ENCODE peak calls at places on chromosome 13, in four cellular contexts. One of them, this sample, is unnamed.
A peak's percentile ranks its signal among the peaks of the same experiment; 100 is the strongest.

GRCh38 chr13:84279166-84279565 is 396.9 kb upstream of the SLITRK1 start:
- DNase-seq in ovary: no peak
- DNase-seq in right lobe of liver: no peak
- DNase-seq in tibial nerve: no peak
- DNase-seq in this sample: no peak

GRCh38 chr13:42140494-42140893 is 92.0 kb downstream of the DGKH start:
- DNase-seq in ovary: no peak
- DNase-seq in right lobe of liver: no peak
- DNase-seq in tibial nerve: no peak
- DNase-seq in this sample: no peak

GRCh38 chr13:28128926-28129325 is 9.4 kb upstream of the PAN3 start:
- DNase-seq in ovary: no peak
- DNase-seq in right lobe of liver: no peak
- DNase-seq in tibial nerve: no peak
- DNase-seq in this sample: no peak

GRCh38 chr13:77002590-77003190 is 10.8 kb downstream of the CLN5 start:
- DNase-seq in ovary: no peak
- DNase-seq in right lobe of liver: no peak
- DNase-seq in tibial nerve: no peak
- DNase-seq in this sample: no peak

GRCh38 chr13:109738298-109738746 is 48.1 kb downstream of the IRS2 start:
- DNase-seq in ovary: no peak
- DNase-seq in right lobe of liver: no peak
- DNase-seq in tibial nerve: no peak
- DNase-seq in this sample: no peak

GRCh38 chr13:44840131-44840530 is 149.1 kb downstream of the NUFIP1 start:
- DNase-seq in ovary: no peak
- DNase-seq in right lobe of liver: no peak
- DNase-seq in tibial nerve: no peak
- DNase-seq in this sample: no peak

GRCh38 chr13:99265162-99265822 is 7.1 kb upstream of the GPR18 start:
- DNase-seq in ovary: no peak
- DNase-seq in right lobe of liver: no peak
- DNase-seq in tibial nerve: no peak
- DNase-seq in this sample: no peak

GRCh38 chr13:98026457-98026857 is 73.0 kb downstream of the IPO5 start:
- DNase-seq in ovary: no peak
- DNase-seq in right lobe of liver: peak; percentile 80
- DNase-seq in tibial nerve: no peak
- DNase-seq in this sample: no peak

GRCh38 chr13:99281811-99282263 is 23.7 kb upstream of the GPR18 start:
- DNase-seq in ovary: no peak
- DNase-seq in right lobe of liver: peak; percentile 92
- DNase-seq in tibial nerve: peak; percentile 70
- DNase-seq in this sample: no peak

GRCh38 chr13:46603165-46603603 is 50.2 kb downstream of the LRCH1 start:
- DNase-seq in ovary: no peak
- DNase-seq in right lobe of liver: no peak
- DNase-seq in tibial nerve: no peak
- DNase-seq in this sample: no peak

GRCh38 chr13:69553976-69554375 is 553.6 kb upstream of the ATXN8OS start:
- DNase-seq in ovary: no peak
- DNase-seq in right lobe of liver: no peak
- DNase-seq in tibial nerve: no peak
- DNase-seq in this sample: no peak

GRCh38 chr13:93558637-93559036 is 332.0 kb downstream of the GPC6 start:
- DNase-seq in ovary: no peak
- DNase-seq in right lobe of liver: no peak
- DNase-seq in tibial nerve: no peak
- DNase-seq in this sample: no peak

GRCh38 chr13:112842931-112843391 is 126.1 kb upstream of the MCF2L start:
- DNase-seq in ovary: no peak
- DNase-seq in right lobe of liver: no peak
- DNase-seq in tibial nerve: no peak
- DNase-seq in this sample: no peak

GRCh38 chr13:86464193-86464592 is 665.0 kb upstream of the SLITRK6 start:
- DNase-seq in ovary: no peak
- DNase-seq in right lobe of liver: no peak
- DNase-seq in tibial nerve: no peak
- DNase-seq in this sample: no peak

GRCh38 chr13:99003851-99004471 is 26.1 kb upstream of the DOCK9 start:
- DNase-seq in ovary: no peak
- DNase-seq in right lobe of liver: no peak
- DNase-seq in tibial nerve: no peak
- DNase-seq in this sample: no peak

GRCh38 chr13:114119196-114119595 is 13.2 kb downstream of the RASA3 start:
- DNase-seq in ovary: no peak
- DNase-seq in right lobe of liver: no peak
- DNase-seq in tibial nerve: no peak
- DNase-seq in this sample: peak; percentile 52

GRCh38 chr13:65677906-65678305 is 1552.2 kb downstream of the PCDH9 start:
- DNase-seq in ovary: no peak
- DNase-seq in right lobe of liver: no peak
- DNase-seq in tibial nerve: no peak
- DNase-seq in this sample: no peak

GRCh38 chr13:52452470-52452869 is 2.0 kb upstream of the VPS36 start:
- DNase-seq in ovary: no peak
- DNase-seq in right lobe of liver: no peak
- DNase-seq in tibial nerve: no peak
- DNase-seq in this sample: no peak

GRCh38 chr13:52447815-52448552 is 2.5 kb downstream of the VPS36 start:
- DNase-seq in ovary: no peak
- DNase-seq in right lobe of liver: no peak
- DNase-seq in tibial nerve: no peak
- DNase-seq in this sample: no peak

GRCh38 chr13:52449323-52450011 is 967 bp downstream of the VPS36 start:
- DNase-seq in ovary: no peak
- DNase-seq in right lobe of liver: no peak
- DNase-seq in tibial nerve: no peak
- DNase-seq in this sample: no peak

GRCh38 chr13:52450793-52451116 is 321 bp upstream of the VPS36 start:
- DNase-seq in ovary: no peak
- DNase-seq in right lobe of liver: no peak
- DNase-seq in tibial nerve: no peak
- DNase-seq in this sample: no peak

GRCh38 chr13:52450012-52450792 is at the start of gene VPS36:
- DNase-seq in ovary: peak; percentile 97
- DNase-seq in right lobe of liver: peak; percentile 97
- DNase-seq in tibial nerve: peak; percentile 93
- DNase-seq in this sample: peak; percentile 95
- TF ChIP-seq POLR2A in ovary: peak; percentile 82
- TF ChIP-seq POLR2A in right lobe of liver: peak; percentile 93
- TF ChIP-seq POLR2A in tibial nerve: peak; percentile 88
- TF ChIP-seq POLR2A in this sample: peak; percentile 53

DNA sequence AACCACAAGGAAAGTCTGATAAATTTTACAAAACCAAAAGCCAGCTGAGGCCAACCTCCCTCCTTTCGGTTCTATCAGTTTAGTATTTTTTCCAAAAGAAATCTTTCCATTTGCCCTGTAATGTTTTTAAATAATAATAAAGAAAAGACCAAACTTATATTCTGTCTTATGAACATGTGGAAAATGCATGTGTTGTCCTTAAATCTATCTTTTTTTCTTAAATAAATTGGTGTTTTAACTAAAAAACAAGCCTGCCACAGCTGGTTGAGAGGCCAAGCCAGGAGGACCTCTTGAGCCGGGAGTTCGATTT is 113.6 kb downstream of the SACS start:
- DNase-seq in ovary: no peak
- DNase-seq in right lobe of liver: no peak
- DNase-seq in tibial nerve: no peak
- DNase-seq in this sample: no peak
- H3K27ac ChIP-seq in ovary: no peak overlapping the region
- H3K27ac ChIP-seq in right lobe of liver: no peak overlapping the region
- H3K27ac ChIP-seq in tibial nerve: no peak overlapping the region
- H3K27ac ChIP-seq in this sample: no peak overlapping the region

DNA sequence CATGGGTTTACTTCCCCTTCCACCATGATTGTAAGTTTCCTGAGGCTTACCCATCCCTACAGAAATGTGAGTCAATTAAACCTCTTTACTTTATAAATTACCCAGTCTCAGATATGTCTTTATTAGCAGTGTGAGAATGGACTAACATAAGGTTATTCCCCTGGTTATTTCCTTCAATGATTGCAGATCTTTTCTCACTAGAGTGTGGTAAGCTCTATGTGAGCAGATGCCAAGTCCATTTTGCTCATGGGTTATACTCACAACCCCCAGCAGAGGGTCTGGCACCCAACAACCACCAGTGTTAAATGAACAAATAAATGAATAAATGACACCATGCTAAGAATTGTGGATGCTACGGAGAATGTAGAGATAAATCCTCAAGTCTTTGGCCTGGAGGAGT is 472.8 kb downstream of the LIG4 start:
- DNase-seq in ovary: no peak
- DNase-seq in right lobe of liver: no peak
- DNase-seq in tibial nerve: no peak
- DNase-seq in this sample: no peak
- TF ChIP-seq CTCF in ovary: no peak
- TF ChIP-seq CTCF in right lobe of liver: no peak
- TF ChIP-seq CTCF in tibial nerve: no peak
- TF ChIP-seq CTCF in this sample: no peak

GRCh38 chr13:21061077-21061945 is at the start of gene LATS2:
- DNase-seq in ovary: peak; percentile 98
- DNase-seq in right lobe of liver: peak; percentile 98
- DNase-seq in tibial nerve: peak; percentile 96
- DNase-seq in this sample: peak; percentile 95
- TF ChIP-seq POLR2A in ovary: peak; percentile 81
- TF ChIP-seq POLR2A in right lobe of liver: peak; percentile 95
- TF ChIP-seq POLR2A in tibial nerve: peak; percentile 98
- TF ChIP-seq POLR2A in this sample: peak; percentile 91